ENCODE peak calls at places on chromosomes 7 and 10, in four cellular contexts. T is transverse colon, Z is adrenal gland, R is right lobe of liver. S is an unnamed sample. For H3K4me1, the result is how much of the 10 kb centered on the place peaks cover.

GRCh38 chr10:18005781-18006456 is 54.2 kb downstream of the SLC39A12 start:
- DNase-seq in T (no peak), Z (peak), R (no peak), S (no peak)

GRCh38 chr7:66754541-66754940 is 14.0 kb downstream of the RABGEF1 start:
- DNase-seq in Z (no peak), T (no peak), R (no peak), S (no peak)

GRCh38 chr7:1812693-1813393 is 142.8 kb downstream of the ELFN1 start:
- DNase-seq in T (no peak), R (no peak), Z (no peak), S (no peak)

GRCh38 chr10:99977916-99978315 is 31.8 kb downstream of the DNMBP start:
- DNase-seq in Z (no peak), T (no peak), R (no peak), S (no peak)

GRCh38 chr10:119190353-119190752 is 11.7 kb upstream of the PRDX3 start:
- DNase-seq in R (no peak), T (no peak), Z (no peak), S (no peak)

GRCh38 chr7:93150200-93150835 is 2.1 kb upstream of the SAMD9L start:
- DNase-seq in T (no peak), Z (no peak), R (no peak), S (no peak)

GRCh38 chr10:47042199-47042473 is 130.9 kb downstream of the PTPN20 start:
- DNase-seq in T (no peak), Z (no peak), R (peak), S (no peak)

GRCh38 chr10:35355971-35356724 is 19.8 kb downstream of the CCNY start:
- DNase-seq in Z (no peak), T (no peak), R (no peak), S (no peak)

GRCh38 chr7:2710256-2710655 is 22.3 kb downstream of the AMZ1 start:
- DNase-seq in T (peak), Z (no peak), R (no peak), S (no peak)

GRCh38 chr7:158948376-158948775 is 92.0 kb downstream of the DYNC2I1 start:
- DNase-seq in Z (no peak), R (no peak), T (no peak), S (no peak)

GRCh38 chr7:129969881-129970446 is 17.2 kb upstream of the UBE2H start:
- DNase-seq in T (peak), Z (no peak), R (no peak), S (no peak)

GRCh38 chr7:67364441-67365017 is 367.9 kb downstream of the TYW1 start:
- DNase-seq in R (no peak), T (no peak), Z (peak), S (no peak)

GRCh38 chr7:155998328-155998691 is 186.0 kb upstream of the SHH start:
- DNase-seq in T (no peak), Z (no peak), R (no peak), S (no peak)

GRCh38 chr10:100014129-100014762 is 4.5 kb upstream of the DNMBP start:
- DNase-seq in T (no peak), R (no peak), Z (no peak), S (no peak)

GRCh38 chr7:77651544-77652162 is 44.6 kb upstream of the RSBN1L start:
- DNase-seq in T (no peak), Z (peak), R (no peak), S (peak)

GRCh38 chr7:138197306-138197640 is 121.0 kb downstream of the AKR1D1 start:
- DNase-seq in T (no peak), Z (no peak), R (no peak), S (no peak)

GRCh38 chr10:4533626-4534025 is 292.4 kb upstream of the AKR1E2 start:
- DNase-seq in T (no peak), R (no peak), Z (no peak), S (no peak)

GRCh38 chr10:66629976-66630375 is 295.9 kb upstream of the LRRTM3 start:
- DNase-seq in R (no peak), Z (no peak), T (no peak), S (no peak)

GRCh38 chr7:99092064-99092720 is 51.7 kb downstream of the SMURF1 start:
- DNase-seq in R (peak), T (no peak), Z (no peak), S (no peak)

GRCh38 chr10:21985541-21985940 is 18.0 kb downstream of the DNAJC1 start:
- DNase-seq in Z (no peak), R (no peak), T (no peak), S (no peak)

GRCh38 chr7:26648429-26649015 is 215.9 kb downstream of the SKAP2 start:
- DNase-seq in T (no peak), Z (no peak), R (no peak), S (no peak)

GRCh38 chr10:34061846-34062245 is 727.4 kb upstream of the NRP1 start:
- DNase-seq in Z (no peak), R (no peak), T (no peak), S (no peak)

GRCh38 chr7:5625938-5626337 is 155.5 kb downstream of the RNF216 start:
- DNase-seq in Z (no peak), R (no peak), T (no peak), S (no peak)

GRCh38 chr10:30935078-30935477 is 96.6 kb downstream of the ZNF438 start:
- DNase-seq in R (no peak), T (no peak), Z (no peak), S (no peak)

GRCh38 chr7:2530076-2530967 is 10.7 kb downstream of the LFNG start:
- DNase-seq in R (no peak), Z (no peak), T (peak), S (no peak)

GRCh38 chr7:150856303-150857275 is 4.3 kb downstream of the AOC1 start:
- DNase-seq in Z (no peak), T (no peak), R (no peak), S (no peak)

GRCh38 chr7:38373155-38373554 is 99.7 kb upstream of the TARP start:
- DNase-seq in R (no peak), Z (no peak), T (no peak), S (no peak)

GRCh38 chr7:47188653-47189315 is 393.1 kb downstream of the TNS3 start:
- DNase-seq in Z (no peak), T (no peak), R (no peak), S (no peak)

GRCh38 chr10:42632557-42632956 is 5.8 kb downstream of the ZNF33B start:
- DNase-seq in Z (no peak), T (no peak), R (no peak), S (no peak)

GRCh38 chr10:31554556-31554955 is 235.5 kb downstream of the ZEB1 start:
- DNase-seq in Z (no peak), R (no peak), T (no peak), S (no peak)

GRCh38 chr7:69687739-69688431 is 89.6 kb downstream of the AUTS2 start:
- DNase-seq in R (no peak), Z (no peak), T (no peak), S (no peak)

GRCh38 chr7:44466300-44467216 is 23.9 kb downstream of the NUDCD3 start:
- DNase-seq in T (no peak), Z (no peak), R (no peak), S (no peak)

GRCh38 chr7:44461387-44461786 is 29.1 kb downstream of the NUDCD3 start:
- DNase-seq in R (no peak), T (no peak), Z (no peak), S (no peak)

GRCh38 chr7:44460325-44460724 is 30.1 kb downstream of the NUDCD3 start:
- DNase-seq in Z (no peak), T (peak), R (no peak), S (no peak)

GRCh38 chr7:44465490-44465889 is 25.0 kb downstream of the NUDCD3 start:
- DNase-seq in Z (no peak), R (no peak), T (no peak), S (no peak)

GRCh38 chr7:44463169-44463808 is 27.2 kb downstream of the NUDCD3 start:
- DNase-seq in T (no peak), R (no peak), Z (no peak), S (no peak)
- TF ChIP-seq CTCF in T (no peak), R (peak), Z (no peak), S (no peak)

GRCh38 chr10:125871341-125871740 is 9.8 kb downstream of the DHX32 start:
- DNase-seq in Z (no peak), R (no peak), T (no peak), S (no peak)
- TF ChIP-seq POLR2A in Z (no peak), R (no peak), T (no peak), S (no peak)

GRCh38 chr10:79068203-79068561 is 584 bp upstream of the ZMIZ1 start:
- DNase-seq in T (no peak), R (no peak), Z (no peak), S (no peak)
- H3K4me1 ChIP-seq in T (half or more), R (under half), Z (under half), S (under half)

GRCh38 chr7:46173526-46174191 is 252.6 kb upstream of the IGFBP3 start:
- DNase-seq in R (peak), Z (no peak), T (no peak), S (peak)
- TF ChIP-seq CTCF in R (no peak), Z (no peak), T (no peak), S (no peak)

GRCh38 chr10:74150151-74151056 is at the start of gene AP3M1:
- DNase-seq in R (peak), T (peak), Z (peak), S (peak)
- TF ChIP-seq POLR2A in R (no peak), T (peak), Z (no peak), S (no peak)

GRCh38 chr10:102133373-102134195 is 744 bp downstream of the PPRC1 start:
- DNase-seq in R (peak), T (peak), Z (peak), S (peak)
- H3K4me1 ChIP-seq in R (under half), T (under half), Z (under half), S (under half)

GRCh38 chr10:44517635-44518034 is 132.7 kb upstream of the CXCL12 start:
- DNase-seq in Z (no peak), R (no peak), T (no peak), S (no peak)
- TF ChIP-seq CTCF in Z (no peak), R (peak), T (no peak), S (no peak)

DNA sequence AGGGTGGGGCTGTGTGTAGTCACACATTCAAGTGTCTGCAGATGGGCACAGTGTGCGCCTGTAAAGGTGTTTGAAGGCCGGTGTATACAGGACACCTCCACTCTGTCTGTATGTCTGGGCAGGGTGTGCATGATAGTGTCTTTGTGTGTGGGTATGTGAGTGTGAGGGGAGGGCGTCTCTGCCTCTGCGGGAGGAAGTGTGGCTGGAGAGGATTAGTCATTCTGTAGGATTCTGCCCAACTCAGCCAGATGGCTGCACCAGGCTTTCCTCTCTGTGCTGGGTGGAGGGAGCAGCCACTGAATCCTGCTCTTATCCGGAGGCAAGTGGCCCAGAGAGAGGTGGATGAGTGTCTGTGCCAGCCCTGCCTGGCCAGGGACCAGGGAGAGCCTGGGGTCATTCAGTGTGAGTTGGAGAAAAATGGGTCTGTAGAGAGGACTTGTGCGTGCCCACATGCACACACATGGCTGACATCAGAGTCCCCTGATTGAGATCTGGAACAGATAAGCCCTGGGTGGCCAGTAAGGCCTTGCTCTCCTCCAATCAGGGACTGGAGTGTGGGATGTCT is 1.7 kb downstream of the SFXN3 start:
- DNase-seq in Z (peak), R (no peak), T (no peak), S (peak)
- TF ChIP-seq POLR2A in Z (peak), R (no peak), T (no peak), S (no peak)

DNA sequence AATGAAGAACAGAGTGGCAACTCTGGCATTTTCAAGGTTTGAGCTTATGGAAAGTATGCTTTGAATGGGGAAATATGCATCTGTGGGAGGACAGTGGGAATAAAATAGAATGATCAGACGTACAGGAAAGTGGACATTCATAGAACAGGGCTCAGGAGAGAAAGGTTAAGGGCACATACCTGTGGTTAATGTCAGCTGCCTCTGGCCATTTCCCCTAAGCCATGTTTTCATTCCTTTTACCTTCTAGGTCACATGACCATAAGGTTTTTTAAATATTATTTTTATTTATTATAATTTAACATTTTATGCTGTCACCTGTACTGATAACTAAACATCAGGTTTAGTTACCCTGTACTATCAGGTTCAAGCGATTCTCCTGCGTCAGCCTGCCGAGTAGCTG is 52.8 kb downstream of the LRRC4 start:
- DNase-seq in Z (no peak), T (no peak), R (no peak), S (no peak)
- H3K4me1 ChIP-seq in Z (under half), T (under half), R (under half), S (under half)

S was measured in uterus.